ENCODE peak calls at places on chromosomes 13 and 19, in nine cellular contexts. N is heart left ventricle, S is fibroblast of lung, K is PC-3, L is prostate gland, R is upper lobe of right lung, U is esophagus squamous epithelium, I is psoas muscle, Y is heart right ventricle. M is an unnamed sample. For H3K36me3, the result is how much of the 10 kb centered on the place peaks cover.

GRCh38 chr19:42028304-42029216 is 34.5 kb upstream of the ATP1A3 start:
- DNase-seq in N (peak), S (no peak), K (peak), L (no peak), R (no peak), U (no peak), I (no peak), Y (no peak), M (no peak)

GRCh38 chr19:46859637-46860124 is 1.1 kb upstream of the ARHGAP35 start:
- DNase-seq in N (peak), S (no peak), K (peak), L (no peak), R (peak), U (no peak), I (peak), Y (peak), M (no peak)

GRCh38 chr19:33755314-33756020 is 41.2 kb upstream of the KCTD15 start:
- DNase-seq in N (no peak), S (no peak), K (no peak), L (no peak), R (no peak), U (no peak), I (no peak), Y (no peak), M (no peak)

GRCh38 chr13:97139704-97140103 is 82.4 kb upstream of the MBNL2 start:
- DNase-seq in N (no peak), S (no peak), K (no peak), L (no peak), R (no peak), U (no peak), I (no peak), Y (no peak), M (no peak)

GRCh38 chr13:43368003-43368402 is 344.6 kb downstream of the DNAJC15 start:
- DNase-seq in N (no peak), S (peak), K (no peak), L (peak), R (no peak), U (no peak), I (no peak), Y (no peak), M (no peak)

GRCh38 chr13:45178349-45179142 is 22.3 kb downstream of the KCTD4 start:
- DNase-seq in N (no peak), S (peak), K (peak), L (no peak), R (no peak), U (no peak), I (no peak), Y (no peak), M (no peak)

GRCh38 chr13:112732679-112733078 is 42.8 kb downstream of the ATP11A start:
- DNase-seq in N (no peak), S (no peak), K (no peak), L (no peak), R (peak), U (no peak), I (no peak), Y (no peak), M (no peak)

GRCh38 chr13:96700657-96701056 is 293.6 kb downstream of the OXGR1 start:
- DNase-seq in N (no peak), S (no peak), K (no peak), L (no peak), R (no peak), U (no peak), I (no peak), Y (no peak), M (no peak)

GRCh38 chr13:108807841-108808240 is 178.4 kb downstream of the MYO16 start:
- DNase-seq in N (no peak), S (peak), K (no peak), L (no peak), R (no peak), U (no peak), I (no peak), Y (no peak), M (no peak)

GRCh38 chr13:44685641-44686040 is 109.5 kb upstream of the TSC22D1 start:
- DNase-seq in N (no peak), S (no peak), K (peak), L (no peak), R (no peak), U (no peak), I (no peak), Y (no peak), M (no peak)

GRCh38 chr13:109781384-109782065 is 4.9 kb downstream of the IRS2 start:
- DNase-seq in N (no peak), S (no peak), K (no peak), L (no peak), R (no peak), U (no peak), I (no peak), Y (no peak), M (no peak)

GRCh38 chr13:114135731-114136171 is 3.3 kb upstream of the RASA3 start:
- DNase-seq in N (no peak), S (no peak), K (no peak), L (no peak), R (peak), U (no peak), I (no peak), Y (no peak), M (no peak)

GRCh38 chr13:53138369-53139036 is 109.9 kb downstream of the OLFM4 start:
- DNase-seq in N (no peak), S (peak), K (no peak), L (no peak), R (no peak), U (no peak), I (peak), Y (peak), M (peak)

GRCh38 chr13:109150691-109151090 is 521.3 kb downstream of the MYO16 start:
- DNase-seq in N (no peak), S (no peak), K (no peak), L (no peak), R (no peak), U (no peak), I (no peak), Y (no peak), M (no peak)

GRCh38 chr13:112953591-112954487 is 15.2 kb upstream of the MCF2L start:
- DNase-seq in N (no peak), S (no peak), K (no peak), L (no peak), R (no peak), U (no peak), I (no peak), Y (no peak), M (no peak)

GRCh38 chr13:101919541-101920306 is 467.2 kb downstream of the ITGBL1 start:
- DNase-seq in N (peak), S (peak), K (no peak), L (no peak), R (no peak), U (no peak), I (no peak), Y (peak), M (no peak)

GRCh38 chr13:76641056-76641455 is 245.1 kb downstream of the KCTD12 start:
- DNase-seq in N (no peak), S (peak), K (no peak), L (no peak), R (no peak), U (no peak), I (no peak), Y (no peak), M (no peak)

GRCh38 chr13:101272886-101273285 is 143.4 kb downstream of the NALCN start:
- DNase-seq in N (no peak), S (no peak), K (no peak), L (no peak), R (no peak), U (no peak), I (no peak), Y (no peak), M (no peak)

GRCh38 chr19:5641171-5641570 is 18.3 kb downstream of the SAFB start:
- DNase-seq in N (no peak), S (no peak), K (no peak), L (no peak), R (no peak), U (no peak), I (no peak), Y (no peak), M (no peak)

GRCh38 chr13:60425332-60425731 is 28.3 kb downstream of the TDRD3 start:
- DNase-seq in N (no peak), S (no peak), K (no peak), L (no peak), R (no peak), U (no peak), I (no peak), Y (no peak), M (no peak)

GRCh38 chr19:19900574-19901444 is at the start of gene ZNF93:
- DNase-seq in N (peak), S (peak), K (peak), L (peak), R (peak), U (peak), I (peak), Y (peak), M (peak)

GRCh38 chr19:38044267-38045111 is 137.5 kb downstream of the SIPA1L3 start:
- DNase-seq in N (no peak), S (no peak), K (peak), L (no peak), R (no peak), U (no peak), I (no peak), Y (no peak), M (no peak)

GRCh38 chr13:44903596-44903995 is 85.7 kb downstream of the NUFIP1 start:
- DNase-seq in N (peak), S (peak), K (no peak), L (no peak), R (peak), U (no peak), I (peak), Y (peak), M (peak)

GRCh38 chr13:108700421-108701170 is 71.2 kb downstream of the MYO16 start:
- DNase-seq in N (no peak), S (peak), K (peak), L (no peak), R (no peak), U (no peak), I (no peak), Y (no peak), M (peak)

GRCh38 chr19:47111081-47111589 is 2.4 kb downstream of the ZC3H4 start:
- DNase-seq in N (peak), S (no peak), K (no peak), L (no peak), R (peak), U (no peak), I (no peak), Y (peak), M (no peak)

GRCh38 chr13:47039106-47039505 is 142.3 kb upstream of the HTR2A start:
- DNase-seq in N (no peak), S (peak), K (peak), L (no peak), R (no peak), U (no peak), I (no peak), Y (no peak), M (peak)

GRCh38 chr13:109651854-109652253 is 134.5 kb downstream of the IRS2 start:
- DNase-seq in N (no peak), S (no peak), K (no peak), L (no peak), R (no peak), U (no peak), I (no peak), Y (no peak), M (no peak)

GRCh38 chr13:32257649-32258048 is 57.5 kb downstream of the ZAR1L start:
- DNase-seq in N (no peak), S (no peak), K (no peak), L (no peak), R (no peak), U (no peak), I (no peak), Y (no peak), M (no peak)

GRCh38 chr19:35062942-35063341 is 21.4 kb downstream of the HPN start:
- DNase-seq in N (no peak), S (no peak), K (no peak), L (peak), R (no peak), U (no peak), I (no peak), Y (no peak), M (no peak)

GRCh38 chr19:19488041-19488874 is 27.1 kb downstream of the TSSK6 start:
- DNase-seq in N (peak), S (no peak), K (no peak), L (no peak), R (no peak), U (no peak), I (no peak), Y (no peak), M (no peak)

DNA sequence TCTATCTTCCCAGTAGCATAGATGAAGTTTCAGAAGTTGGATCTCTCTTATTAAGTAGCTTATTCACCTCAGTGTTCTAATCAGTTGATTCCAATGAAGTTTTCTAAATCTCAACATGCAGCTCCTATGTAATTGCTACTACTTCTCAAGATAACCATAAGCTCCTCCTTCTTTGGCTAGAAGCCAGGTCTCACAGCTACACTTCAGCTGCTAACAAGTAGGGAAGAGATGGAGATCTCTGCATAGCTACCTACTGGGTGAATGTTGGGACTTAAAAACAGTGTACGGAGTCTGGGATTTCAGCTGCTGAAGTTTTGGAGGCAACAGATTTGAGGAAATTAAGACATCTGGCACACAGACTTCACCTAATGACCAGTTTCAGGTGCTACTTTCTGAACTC is 661.0 kb downstream of the SLITRK1 start:
- DNase-seq in N (no peak), S (no peak), K (peak), L (no peak), R (no peak), U (no peak), I (no peak), Y (no peak), M (no peak)
- H3K36me3 ChIP-seq in N (under half), S (under half), K (under half), L (under half), R (under half), U (under half), I (under half), Y (under half), M (under half)

GRCh38 chr19:39406656-39407393 is at the start of gene ZFP36:
- DNase-seq in N (peak), S (peak), K (peak), L (peak), R (peak), U (peak), I (peak), Y (peak), M (no peak)

GRCh38 chr19:39407394-39407643 is 672 bp downstream of the ZFP36 start:
- DNase-seq in N (peak), S (no peak), K (no peak), L (no peak), R (no peak), U (peak), I (no peak), Y (no peak), M (no peak)

GRCh38 chr19:39408392-39409206 is 2.0 kb downstream of the ZFP36 start:
- DNase-seq in N (no peak), S (peak), K (peak), L (peak), R (no peak), U (no peak), I (no peak), Y (no peak), M (no peak)

GRCh38 chr19:39409207-39409885 is 2.7 kb downstream of the ZFP36 start:
- DNase-seq in N (peak), S (no peak), K (peak), L (peak), R (peak), U (peak), I (peak), Y (peak), M (no peak)

DNA sequence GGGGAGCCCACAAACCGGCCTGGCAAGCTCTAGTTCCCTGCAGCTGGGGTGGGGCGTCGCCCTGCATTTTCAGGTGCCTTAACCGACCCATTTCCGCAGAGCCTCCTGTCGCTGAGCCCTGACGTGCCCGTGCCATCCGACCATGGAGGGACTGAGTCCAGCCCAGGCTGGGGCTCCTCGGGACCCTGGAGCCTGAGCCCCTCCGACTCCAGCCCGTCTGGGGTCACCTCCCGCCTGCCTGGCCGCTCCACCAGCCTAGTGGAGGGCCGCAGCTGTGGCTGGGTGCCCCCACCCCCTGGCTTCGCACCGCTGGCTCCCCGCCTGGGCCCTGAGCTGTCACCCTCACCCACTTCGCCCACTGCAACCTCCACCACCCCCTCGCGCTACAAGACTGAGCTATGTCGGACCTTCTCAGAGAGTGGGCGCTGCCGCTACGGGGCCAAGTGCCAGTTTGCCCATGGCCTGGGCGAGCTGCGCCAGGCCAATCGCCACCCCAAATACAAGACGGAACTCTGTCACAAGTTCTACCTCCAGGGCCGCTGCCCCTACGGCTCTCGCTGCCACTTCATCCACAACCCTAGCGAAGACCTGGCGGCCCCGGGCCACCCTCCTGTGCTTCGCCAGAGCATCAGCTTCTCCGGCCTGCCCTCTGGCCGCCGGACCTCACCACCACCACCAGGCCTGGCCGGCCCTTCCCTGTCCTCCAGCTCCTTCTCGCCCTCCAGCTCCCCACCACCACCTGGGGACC is 1.2 kb downstream of the ZFP36 start:
- DNase-seq in N (peak), S (peak), K (peak), L (peak), R (peak), U (no peak), I (peak), Y (peak), M (no peak)
- TF ChIP-seq CTCF in N (no peak), S (no peak), K (no peak), L (no peak), R (no peak), U (no peak), I (no peak), Y (no peak), M (no peak)

GRCh38 chr19:8206147-8207087 is 2.8 kb upstream of the CERS4 start:
- DNase-seq in N (no peak), S (no peak), K (no peak), L (peak), R (no peak), U (no peak), I (no peak), Y (no peak), M (no peak)

GRCh38 chr19:8208710-8209110 is 460 bp upstream of the CERS4 start:
- DNase-seq in N (peak), S (no peak), K (no peak), L (no peak), R (no peak), U (no peak), I (no peak), Y (peak), M (no peak)

GRCh38 chr19:8209965-8210659 is 942 bp downstream of the CERS4 start:
- DNase-seq in N (no peak), S (no peak), K (no peak), L (peak), R (no peak), U (no peak), I (no peak), Y (no peak), M (no peak)

GRCh38 chr19:8209111-8209964 is at the start of gene CERS4:
- DNase-seq in N (peak), S (peak), K (peak), L (peak), R (peak), U (peak), I (peak), Y (no peak), M (no peak)

GRCh38 chr19:8208119-8208709 is 956 bp upstream of the CERS4 start:
- DNase-seq in N (no peak), S (no peak), K (peak), L (peak), R (no peak), U (no peak), I (peak), Y (peak), M (no peak)
- H3K4me3 ChIP-seq in N (peak), S (no peak), K (peak), L (peak), R (peak), U (peak), I (peak), Y (peak), M (peak)

GRCh38 chr19:3984908-3985642 is at the start of gene EEF2:
- DNase-seq in N (peak), S (peak), K (peak), L (peak), R (peak), U (peak), I (peak), Y (peak), M (no peak)

GRCh38 chr19:3983542-3983914 is 1.7 kb downstream of the EEF2 start:
- DNase-seq in N (no peak), S (no peak), K (no peak), L (no peak), R (no peak), U (no peak), I (no peak), Y (no peak), M (no peak)

GRCh38 chr19:3985643-3986259 is 488 bp upstream of the EEF2 start:
- DNase-seq in N (no peak), S (no peak), K (no peak), L (no peak), R (no peak), U (no peak), I (no peak), Y (no peak), M (no peak)

GRCh38 chr19:3983936-3984583 is 1.2 kb downstream of the EEF2 start:
- DNase-seq in N (no peak), S (peak), K (peak), L (peak), R (peak), U (no peak), I (peak), Y (no peak), M (no peak)

DNA sequence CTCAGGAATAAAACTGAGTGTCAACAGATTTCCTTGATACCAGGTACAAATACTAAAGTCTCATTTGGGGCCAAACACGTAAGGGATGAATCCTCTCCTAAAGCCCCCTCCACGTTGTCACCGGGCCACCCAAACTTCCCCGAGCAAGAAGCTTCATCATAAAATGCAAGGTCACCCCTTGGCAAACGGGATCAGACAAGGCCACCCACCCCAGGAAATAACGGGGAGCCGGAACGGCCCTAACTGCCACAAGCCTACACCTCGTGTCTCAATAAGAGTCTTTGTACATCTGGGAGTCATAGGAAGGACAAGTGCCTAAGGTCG is 717 bp downstream of the EEF2 start:
- DNase-seq in N (no peak), S (no peak), K (no peak), L (no peak), R (no peak), U (no peak), I (no peak), Y (no peak), M (no peak)
- H3K36me3 ChIP-seq in N (under half), S (under half), K (half or more), L (under half), R (under half), U (half or more), I (under half), Y (under half), M (under half)

DNA sequence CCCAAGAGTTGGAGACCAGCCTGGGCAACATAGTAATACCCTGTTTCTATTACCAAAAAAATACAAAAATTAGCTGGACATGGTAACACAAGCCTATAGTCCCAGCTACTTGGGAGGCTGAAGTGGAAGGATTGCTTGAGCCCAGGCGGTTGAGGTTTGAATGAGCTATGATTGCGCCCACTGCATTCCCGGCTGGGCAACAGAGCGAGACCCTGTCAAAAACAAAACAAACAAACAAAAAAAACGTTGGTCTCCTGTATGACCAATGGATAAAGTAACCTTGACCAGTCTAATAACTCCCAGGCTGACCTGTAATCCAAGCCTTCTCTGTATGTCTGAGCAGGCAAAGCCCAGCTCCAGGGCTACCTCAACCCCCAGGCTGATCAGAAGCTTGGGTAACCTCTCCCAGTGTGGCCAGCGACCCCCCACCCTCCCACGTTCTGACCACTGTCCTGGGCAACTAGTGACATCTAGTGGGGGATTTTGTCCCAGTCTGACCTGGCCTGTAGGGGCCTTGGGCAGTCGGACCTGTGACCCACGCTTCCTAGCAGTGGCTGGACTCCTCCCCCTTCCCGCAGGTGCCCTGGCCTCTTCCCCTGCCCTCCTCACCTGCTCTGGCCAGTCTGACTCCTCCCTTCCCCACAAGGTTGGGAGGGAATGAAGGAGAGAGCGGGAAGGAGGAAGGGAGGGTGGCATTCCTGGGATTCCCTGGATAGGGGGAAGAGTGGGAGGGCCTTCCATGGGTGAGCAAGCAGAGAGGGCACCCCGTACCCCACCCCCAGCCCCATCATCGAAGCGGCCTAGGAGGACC is 1.0 kb upstream of the BCAM start:
- DNase-seq in N (no peak), S (peak), K (peak), L (peak), R (peak), U (no peak), I (no peak), Y (peak), M (no peak)
- TF ChIP-seq CTCF in N (peak), S (peak), K (peak), L (peak), R (peak), U (no peak), I (peak), Y (peak), M (peak)

M was measured in BJ.